ENCODE peak calls at places on chromosomes 4 and X, in four cellular contexts. T is ovary, D is H54, E is endothelial cell of umbilical vein. U is an unnamed sample.

GRCh38 chr4:82555279-82555678 is 6.5 kb downstream of the TMEM150C start:
- DNase-seq in T (no peak), D (no peak), E (no peak), U (no peak)

GRCh38 chrX:54807524-54808108 is at the start of gene MAGED2:
- DNase-seq in T (peak), E (peak), D (no peak), U (no peak)

GRCh38 chr4:189845145-189845846 is 95.4 kb upstream of the FRG1 start:
- DNase-seq in D (no peak), E (no peak), T (no peak), U (no peak)

GRCh38 chrX:13899607-13900006 is 82.7 kb upstream of the GPM6B start:
- DNase-seq in D (peak), T (no peak), E (peak), U (peak)

GRCh38 chr4:81512945-81513584 is 41.4 kb upstream of the RASGEF1B start:
- DNase-seq in T (no peak), E (no peak), D (no peak), U (no peak)

GRCh38 chr4:143693856-143694255 is 6.6 kb downstream of the FREM3 start:
- DNase-seq in E (no peak), D (no peak), T (no peak), U (no peak)

GRCh38 chr4:139530833-139531427 is 25.1 kb downstream of the SETD7 start:
- DNase-seq in D (no peak), E (peak), T (no peak), U (peak)

GRCh38 chr4:152138451-152138850 is 377.6 kb upstream of the GATB start:
- DNase-seq in E (no peak), T (no peak), D (no peak), U (no peak)

GRCh38 chrX:56107320-56107719 is 124.8 kb upstream of the KLF8 start:
- DNase-seq in T (no peak), D (no peak), E (no peak), U (no peak)

GRCh38 chr4:40038972-40039371 is 17.7 kb upstream of the N4BP2 start:
- DNase-seq in E (peak), D (no peak), T (no peak), U (no peak)

GRCh38 chr4:83782591-83782990 is 246.7 kb downstream of the GPAT3 start:
- DNase-seq in T (no peak), E (no peak), D (no peak), U (no peak)

GRCh38 chr4:47538516-47538915 is 53.4 kb downstream of the ATP10D start:
- DNase-seq in E (no peak), D (no peak), T (no peak), U (no peak)

GRCh38 chr4:1279253-1279652 is 10.4 kb upstream of the MAEA start:
- DNase-seq in E (no peak), D (no peak), T (no peak), U (no peak)
- TF ChIP-seq POLR2A in E (no peak), D (no peak), T (no peak), U (no peak)

GRCh38 chr4:36322921-36323354 is 41.5 kb downstream of the DTHD1 start:
- DNase-seq in E (no peak), T (no peak), D (no peak), U (no peak)
- TF ChIP-seq POLR2A in E (no peak), T (no peak), D (no peak), U (no peak)

GRCh38 chr4:69849297-69849696 is 10.6 kb downstream of the SULT1E1 start:
- DNase-seq in T (no peak), D (no peak), E (peak), U (no peak)

GRCh38 chr4:69848028-69848427 is 11.9 kb downstream of the SULT1E1 start:
- DNase-seq in E (no peak), D (no peak), T (no peak), U (no peak)

GRCh38 chr4:69843932-69844331 is 16.0 kb downstream of the SULT1E1 start:
- DNase-seq in D (no peak), T (no peak), E (no peak), U (no peak)

DNA sequence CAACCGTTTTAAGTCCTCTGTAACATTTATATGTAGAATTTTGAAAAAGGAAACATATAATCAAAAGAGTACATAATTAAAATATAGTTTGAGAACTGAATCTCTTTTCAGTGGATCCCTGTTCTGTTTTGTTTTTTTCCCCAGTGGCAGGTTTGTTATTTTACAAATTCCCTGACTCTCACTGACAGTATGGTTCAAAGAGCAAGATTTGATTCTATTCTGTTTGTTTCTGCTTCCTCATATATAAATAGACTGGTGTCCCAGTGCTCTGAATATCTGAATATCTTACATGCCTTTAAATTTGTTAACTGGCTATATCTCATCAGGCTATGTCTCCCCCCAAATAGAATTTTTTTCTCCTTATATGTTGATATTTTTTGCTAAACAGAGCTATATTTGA is 16.6 kb downstream of the SULT1E1 start:
- DNase-seq in E (no peak), D (no peak), T (no peak), U (no peak)
- TF ChIP-seq POLR2A in E (no peak), D (no peak), T (no peak), U (no peak)

GRCh38 chr4:186724861-186725419 is 1.3 kb upstream of the FAT1 start:
- DNase-seq in T (peak), D (no peak), E (peak), U (no peak)

GRCh38 chr4:186725422-186726149 is 1.9 kb upstream of the FAT1 start:
- DNase-seq in E (peak), D (peak), T (peak), U (no peak)

GRCh38 chr4:186722856-186723206 is 825 bp downstream of the FAT1 start:
- DNase-seq in D (no peak), T (no peak), E (no peak), U (no peak)

GRCh38 chr4:186724048-186724860 is 598 bp upstream of the FAT1 start:
- DNase-seq in D (peak), T (peak), E (no peak), U (no peak)

DNA sequence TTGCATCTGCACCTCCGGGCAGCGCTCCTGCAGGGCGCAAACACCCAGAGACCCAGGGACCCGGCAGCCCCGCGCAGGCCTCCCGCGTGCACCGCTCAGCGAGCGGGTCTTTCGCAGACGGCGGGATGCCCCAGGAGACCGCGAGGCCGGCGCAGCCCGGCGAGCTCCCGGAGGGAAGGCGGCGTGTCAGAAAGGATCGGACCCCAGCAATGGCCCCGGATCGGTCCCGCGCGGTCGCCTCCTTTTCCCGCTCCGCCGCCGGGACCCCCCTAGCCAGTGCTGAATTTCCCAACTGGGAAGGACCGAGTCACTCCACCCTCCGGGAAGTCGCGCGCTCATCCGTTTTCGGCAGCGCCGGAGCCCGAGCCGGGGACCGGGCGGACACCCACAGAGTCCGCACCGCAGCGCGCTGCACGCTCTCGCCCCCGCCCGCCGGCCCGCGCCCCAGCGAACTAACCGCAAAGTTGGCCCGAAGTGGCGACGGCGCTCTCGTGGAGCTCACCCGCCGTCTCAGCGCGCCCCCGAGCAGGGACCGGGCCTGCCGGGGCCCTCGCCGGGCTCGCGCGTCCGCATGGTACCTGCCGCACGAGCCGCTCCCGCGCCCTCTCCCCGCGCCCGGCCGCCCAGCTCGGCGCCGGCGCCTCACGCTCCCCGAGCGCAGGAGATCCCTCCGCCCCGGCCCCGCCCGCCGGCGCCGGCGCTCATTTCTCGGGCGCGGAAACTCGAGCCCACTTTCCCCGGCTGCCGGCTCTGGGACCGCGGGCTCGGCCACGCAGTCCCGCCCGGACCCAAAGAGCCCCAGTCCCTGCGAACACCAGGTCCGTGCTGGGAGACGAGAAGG is at the start of gene FAT1:
- DNase-seq in D (peak), T (peak), E (peak), U (peak)
- TF ChIP-seq POLR2A in D (peak), T (no peak), E (no peak), U (peak)

DNA sequence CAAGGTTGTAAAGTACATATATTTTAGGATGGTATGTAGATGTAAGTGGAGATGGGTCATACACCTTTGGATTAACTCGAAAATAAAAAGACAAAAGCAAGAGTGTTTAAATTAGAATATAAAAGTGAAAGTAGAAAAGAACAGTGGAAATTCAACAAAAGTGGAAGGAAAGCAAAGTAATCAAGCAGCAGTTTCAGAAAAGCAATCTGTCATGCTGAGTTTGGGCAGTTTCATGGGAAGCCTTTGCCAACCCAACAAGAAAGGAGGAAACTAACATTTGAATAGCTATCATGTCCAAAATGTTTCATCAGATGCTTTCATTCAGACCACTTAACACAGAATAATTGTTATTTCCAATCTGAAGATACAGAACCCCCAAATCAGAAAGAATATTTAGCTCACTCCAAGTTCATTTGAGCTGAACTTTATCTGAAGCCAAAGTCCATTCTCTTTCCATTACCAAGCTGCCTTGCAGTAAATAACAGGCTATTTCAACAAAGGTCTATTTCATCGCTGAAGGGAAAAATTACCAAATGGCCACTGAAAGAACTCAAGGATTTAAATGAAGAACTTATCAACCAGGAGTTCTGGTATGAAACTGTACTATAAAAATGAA is 1.8 kb upstream of the EXOSC9 start:
- DNase-seq in T (no peak), D (no peak), E (no peak), U (no peak)
- TF ChIP-seq POLR2A in T (no peak), D (no peak), E (no peak), U (no peak)

GRCh38 chrX:85381602-85382001 is 2.1 kb upstream of the POF1B start:
- DNase-seq in D (no peak), E (no peak), T (no peak), U (no peak)

GRCh38 chrX:85375333-85375738 is 4.1 kb downstream of the POF1B start:
- DNase-seq in E (no peak), D (no peak), T (no peak), U (no peak)

GRCh38 chrX:85379174-85379907 is at the start of gene POF1B:
- DNase-seq in E (no peak), T (no peak), D (no peak), U (no peak)
- TF ChIP-seq POLR2A in E (no peak), T (no peak), D (no peak), U (no peak)

DNA sequence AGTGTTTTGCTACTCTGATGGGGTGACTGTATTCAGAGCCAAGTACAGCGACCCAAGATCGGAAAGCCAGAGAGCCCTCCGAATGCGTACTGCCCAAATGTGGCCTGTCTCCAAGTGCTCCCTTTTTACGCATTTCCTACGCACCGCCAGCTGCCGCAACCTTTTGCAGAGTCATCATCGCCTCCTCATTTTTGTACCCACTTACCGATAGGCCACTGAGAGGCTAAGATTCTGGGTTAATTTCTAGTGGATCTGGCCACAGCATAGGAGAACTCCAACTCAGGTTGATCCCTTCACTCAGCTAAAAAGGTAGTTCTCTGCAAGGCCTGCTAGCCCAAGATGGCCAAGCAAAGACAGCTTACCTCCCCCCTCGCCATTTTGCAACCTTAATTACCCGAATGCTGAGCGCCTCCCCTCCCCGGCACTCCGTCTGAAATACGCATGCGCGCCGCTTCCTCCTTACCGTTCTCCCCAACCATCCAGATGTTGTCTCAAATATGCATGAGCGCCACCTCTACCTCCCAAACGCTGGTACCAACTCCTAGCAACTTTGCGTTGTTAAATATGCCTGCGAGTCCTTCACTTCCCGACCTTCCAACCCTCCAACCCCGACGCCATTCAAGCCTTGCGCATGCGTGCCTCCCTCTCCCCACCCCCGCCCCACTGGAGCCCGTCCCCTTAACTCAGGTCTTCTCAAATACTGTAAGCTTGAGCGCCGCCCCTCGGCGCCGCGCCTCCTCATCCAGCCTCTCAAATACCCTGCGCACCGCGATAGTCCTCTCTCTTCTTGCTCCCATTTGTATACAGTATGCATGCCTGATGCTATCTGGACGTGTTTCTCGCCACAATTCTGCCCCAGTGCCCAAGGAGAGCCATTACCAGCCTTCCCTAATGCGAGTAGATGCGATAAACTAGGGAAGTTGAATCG is 11.8 kb upstream of the ZCCHC13 start:
- DNase-seq in T (peak), D (peak), E (peak), U (peak)
- TF ChIP-seq POLR2A in T (peak), D (peak), E (peak), U (peak)

U was measured in gastrocnemius medialis.